ENCODE peak calls at places on chromosomes 7 and 10, in four cellular contexts. Q, X, L and D are unnamed samples.

GRCh38 chr7:20514364-20514763 is 101.1 kb upstream of the ABCB5 start:
- DNase-seq in Q (no peak), X (no peak), L (peak), D (no peak)

GRCh38 chr7:127390817-127391590 is 1.5 kb downstream of the ZNF800 start:
- DNase-seq in Q (no peak), X (no peak), L (no peak), D (no peak)

GRCh38 chr7:108511939-108512338 is 14.0 kb downstream of the PNPLA8 start:
- DNase-seq in Q (no peak), X (no peak), L (no peak), D (no peak)

GRCh38 chr10:102744374-102745051 is 765 bp downstream of the WBP1L start:
- DNase-seq in Q (no peak), X (no peak), L (no peak), D (no peak)

GRCh38 chr10:71598673-71599072 is 120.9 kb downstream of the C10orf105 start:
- DNase-seq in Q (no peak), X (no peak), L (no peak), D (no peak)

GRCh38 chr10:21095494-21096055 is 198.5 kb upstream of the NEBL start:
- DNase-seq in Q (no peak), X (no peak), L (no peak), D (no peak)

GRCh38 chr10:27844223-27844622 is 98.6 kb upstream of the MKX start:
- DNase-seq in Q (no peak), X (no peak), L (no peak), D (no peak)

GRCh38 chr10:8061274-8062211 is 7.1 kb downstream of the GATA3 start:
- DNase-seq in Q (no peak), X (no peak), L (no peak), D (no peak)

GRCh38 chr7:2764621-2765020 is 76.6 kb downstream of the AMZ1 start:
- DNase-seq in Q (no peak), X (no peak), L (no peak), D (no peak)

GRCh38 chr7:11716185-11716584 is 115.8 kb downstream of the THSD7A start:
- DNase-seq in Q (no peak), X (no peak), L (no peak), D (no peak)

GRCh38 chr10:73648975-73649829 is 6.6 kb downstream of the SYNPO2L start:
- DNase-seq in Q (no peak), X (peak), L (no peak), D (peak)

GRCh38 chr10:71255817-71256660 is 43.7 kb downstream of the UNC5B start:
- DNase-seq in Q (no peak), X (no peak), L (no peak), D (no peak)

GRCh38 chr10:11429439-11430052 is 181.9 kb downstream of the USP6NL start:
- DNase-seq in Q (no peak), X (no peak), L (no peak), D (no peak)

GRCh38 chr7:148398844-148399365 is 191.7 kb upstream of the C7orf33 start:
- DNase-seq in Q (no peak), X (no peak), L (peak), D (no peak)

GRCh38 chr10:71090801-71091200 is 121.6 kb upstream of the UNC5B start:
- DNase-seq in Q (no peak), X (no peak), L (no peak), D (no peak)

GRCh38 chr7:15007507-15007906 is 105.0 kb upstream of the DGKB start:
- DNase-seq in Q (peak), X (peak), L (no peak), D (no peak)

GRCh38 chr7:28419717-28420116 is 7.4 kb downstream of the CREB5 start:
- DNase-seq in Q (no peak), X (no peak), L (no peak), D (no peak)

GRCh38 chr7:95931460-95932232 is 159.3 kb downstream of the DYNC1I1 start:
- DNase-seq in Q (no peak), X (no peak), L (no peak), D (no peak)

DNA sequence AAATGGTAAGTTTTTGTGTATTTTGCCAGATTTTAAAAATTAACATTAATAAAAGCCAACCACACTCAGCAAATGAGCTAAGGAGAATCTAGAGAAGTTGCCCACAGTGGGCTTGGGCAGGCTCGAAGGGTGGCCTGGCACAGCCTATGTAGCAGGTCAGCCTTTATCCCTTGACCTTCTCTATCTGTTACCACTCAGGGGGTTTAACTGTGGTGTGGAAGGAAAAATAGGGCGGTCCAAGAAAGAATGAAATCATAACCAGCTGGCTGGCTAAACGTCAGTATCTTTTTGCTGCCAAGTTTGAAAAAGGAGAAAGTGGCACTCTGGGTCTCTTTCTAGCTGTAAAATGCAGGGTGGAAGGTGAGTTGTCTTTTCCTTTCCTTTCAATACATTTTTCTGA is 130.3 kb upstream of the ASAH2 start:
- DNase-seq in Q (no peak), X (no peak), L (no peak), D (no peak)
- TF ChIP-seq CBFB in Q (no peak), X (no peak), L (no peak), D (no peak)

GRCh38 chr10:109358325-109358724 is 565.0 kb downstream of the XPNPEP1 start:
- DNase-seq in Q (no peak), X (no peak), L (no peak), D (no peak)
- TF ChIP-seq CBFB in Q (no peak), X (no peak), L (no peak), D (no peak)

GRCh38 chr7:128916643-128916915 is 6.1 kb upstream of the KCP start:
- DNase-seq in Q (no peak), X (no peak), L (no peak), D (no peak)

GRCh38 chr7:128913856-128914565 is 3.5 kb upstream of the KCP start:
- DNase-seq in Q (no peak), X (no peak), L (no peak), D (no peak)

GRCh38 chr7:128914566-128915151 is 4.2 kb upstream of the KCP start:
- DNase-seq in Q (no peak), X (no peak), L (no peak), D (no peak)

GRCh38 chr7:128915841-128916642 is 5.5 kb upstream of the KCP start:
- DNase-seq in Q (peak), X (no peak), L (no peak), D (no peak)

DNA sequence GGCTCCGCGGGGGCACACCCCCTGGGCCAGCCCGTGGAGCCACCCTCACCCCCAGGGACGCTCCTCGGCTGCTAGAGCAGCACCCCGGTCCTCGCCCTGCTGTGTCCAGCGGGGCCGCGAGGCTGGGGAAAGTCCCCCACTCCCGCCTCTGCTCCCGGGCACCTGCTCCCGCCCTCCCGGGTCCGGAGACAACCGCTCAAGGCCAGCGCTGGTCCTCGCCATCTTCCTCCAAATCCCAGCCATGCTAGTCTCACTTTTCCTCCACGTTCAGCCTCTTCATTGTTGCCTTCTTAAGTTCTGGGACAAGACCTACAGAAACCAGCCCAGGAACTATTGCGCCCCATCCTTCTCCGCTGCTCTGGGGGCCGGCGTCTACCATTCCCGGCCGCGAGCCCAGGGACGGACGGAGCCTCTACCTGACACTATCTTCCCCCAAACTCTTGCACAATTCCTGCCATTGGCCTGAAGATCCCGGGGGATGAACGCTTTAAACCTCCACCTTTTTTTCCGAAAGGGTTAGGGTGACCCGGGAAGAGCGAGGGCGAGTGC is 4.8 kb upstream of the KCP start:
- DNase-seq in Q (no peak), X (no peak), L (no peak), D (no peak)
- TF ChIP-seq CBFB in Q (no peak), X (no peak), L (no peak), D (no peak)

GRCh38 chr10:63123963-63124362 is 9.2 kb upstream of the NRBF2 start:
- DNase-seq in Q (no peak), X (no peak), L (no peak), D (no peak)
- TF ChIP-seq CBFB in Q (no peak), X (no peak), L (no peak), D (no peak)

DNA sequence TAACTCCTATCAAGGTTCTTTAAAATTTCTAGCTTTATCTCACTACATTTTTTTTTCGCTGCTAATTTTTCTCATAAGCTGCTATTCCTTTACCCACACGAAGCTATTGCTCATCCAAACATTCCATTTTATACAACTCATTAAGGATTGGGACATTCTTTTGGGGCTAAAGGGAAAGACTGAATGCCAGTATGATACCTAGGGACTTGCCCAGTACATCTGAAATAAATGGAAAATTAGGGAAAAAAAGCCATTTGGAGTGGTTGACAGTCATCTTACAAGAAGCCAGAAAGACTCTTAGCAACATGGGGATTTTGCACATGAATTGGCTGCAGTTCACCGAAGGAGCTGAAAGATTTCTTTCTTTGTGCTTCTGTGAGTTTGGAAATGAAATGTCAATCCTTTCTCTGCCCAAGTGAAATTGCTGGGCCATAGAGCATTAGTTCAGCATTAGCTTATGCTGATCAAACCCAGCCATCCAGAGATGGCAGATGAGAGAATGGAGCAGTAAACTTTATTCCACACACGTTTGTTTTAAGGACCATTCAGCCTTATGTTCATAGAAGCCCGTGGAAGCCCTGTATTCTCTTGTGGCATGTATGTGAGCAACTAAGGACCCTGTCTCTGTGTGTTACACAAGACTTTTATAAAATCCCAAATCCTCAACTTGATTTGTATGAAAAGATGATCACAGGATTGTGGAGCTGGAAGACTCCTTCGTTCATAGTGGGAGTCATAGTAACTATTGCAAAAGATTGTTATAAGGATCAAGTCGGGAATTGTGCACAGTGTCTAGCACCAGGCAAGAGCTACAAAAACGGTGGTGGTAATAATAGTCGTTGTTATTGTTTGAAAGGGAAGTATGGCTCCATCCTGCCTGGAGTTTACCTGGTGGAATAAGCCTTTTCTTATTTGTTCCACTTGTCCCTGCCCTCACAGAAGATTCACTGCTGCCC is 43.1 kb upstream of the MTURN start:
- DNase-seq in Q (no peak), X (no peak), L (no peak), D (no peak)
- TF ChIP-seq CBFB in Q (no peak), X (no peak), L (no peak), D (no peak)

DNA sequence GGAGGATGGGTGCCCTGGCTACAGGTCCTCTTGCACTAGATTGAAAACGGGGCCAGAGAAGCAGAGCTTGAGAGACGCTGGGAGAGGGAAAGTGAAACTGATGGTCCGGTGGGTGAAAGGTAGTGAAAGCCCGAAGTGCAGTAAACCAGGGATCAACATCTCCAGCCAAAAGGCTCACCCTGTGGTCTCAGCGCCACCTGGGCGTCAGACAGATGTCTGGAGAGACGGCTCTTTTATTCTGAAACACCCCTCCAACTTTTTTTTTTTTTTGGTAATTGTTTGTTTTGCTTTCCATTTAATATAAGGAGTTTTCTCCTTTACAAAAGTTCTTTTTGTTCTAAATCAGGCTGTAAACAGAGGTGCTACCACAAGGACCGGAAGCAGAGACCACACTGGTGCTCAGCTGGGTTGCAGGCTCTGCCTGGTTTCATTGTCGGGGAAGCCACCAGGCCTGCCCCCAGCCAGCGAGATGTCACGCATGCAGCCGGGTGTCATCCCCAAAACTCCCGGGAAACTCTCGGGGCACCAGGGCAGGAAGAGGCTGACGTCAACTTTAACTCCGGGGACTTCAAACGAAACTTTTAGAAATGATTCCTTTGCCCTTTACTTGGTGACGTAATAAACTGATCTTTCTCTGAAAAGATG is 11.2 kb downstream of the IL2RA start:
- DNase-seq in Q (no peak), X (peak), L (peak), D (peak)
- TF ChIP-seq CBFB in Q (no peak), X (no peak), L (peak), D (no peak)

GRCh38 chr10:77524300-77524711 is 113.3 kb downstream of the KCNMA1 start:
- DNase-seq in Q (no peak), X (no peak), L (no peak), D (no peak)
- TF ChIP-seq CBFB in Q (no peak), X (no peak), L (no peak), D (no peak)